ENCODE peak calls at places on chromosomes 1 and 21, in nine cellular contexts. M is activated T-helper 1 cell treated with anti-CD3 and anti-CD28 coated beads, Interleukin-2, amount 50 U/mL, for 16 hours; O is lung; J is EH; R is type B pancreatic cell; I is GM12891; T is mammary epithelial cell; E is CD8-positive, alpha-beta T cell; L is stomach. V is an unnamed sample.

GRCh38 chr1:223846668-223847007 is 891 bp upstream of the TP53BP2 start:
- DNase-seq in O (no peak), M (no peak), E (no peak), R (no peak), L (no peak), I (no peak), T (no peak), J (peak), V (no peak)

GRCh38 chr1:171803056-171803455 is 21.6 kb downstream of the METTL13 start:
- DNase-seq in O (no peak), I (no peak), E (no peak), T (no peak), M (no peak), R (no peak), L (no peak), J (peak), V (no peak)

GRCh38 chr1:165896277-165896676 is 68.9 kb downstream of the UCK2 start:
- DNase-seq in O (no peak), J (peak), M (no peak), L (no peak), E (no peak), R (no peak), I (no peak), T (peak), V (no peak)

GRCh38 chr1:68112835-68113243 is 62.4 kb upstream of the DIRAS3 start:
- DNase-seq in I (no peak), J (peak), M (no peak), T (peak), E (no peak), L (no peak), O (peak), R (no peak), V (no peak)

GRCh38 chr1:105544475-105544874 is 1512.0 kb upstream of the PRMT6 start:
- DNase-seq in R (no peak), O (no peak), E (no peak), T (peak), L (no peak), I (no peak), J (peak), M (no peak), V (no peak)

GRCh38 chr1:9872430-9873165 is 37.5 kb downstream of the CTNNBIP1 start:
- DNase-seq in J (no peak), I (no peak), O (no peak), L (no peak), R (no peak), M (no peak), T (no peak), E (no peak), V (no peak)

GRCh38 chr21:25752389-25752788 is 17.6 kb downstream of the GABPA start:
- DNase-seq in L (no peak), E (no peak), J (peak), T (no peak), M (no peak), R (no peak), I (no peak), O (no peak), V (no peak)

GRCh38 chr1:86774305-86775304 is 70.2 kb downstream of the SH3GLB1 start:
- DNase-seq in L (peak), M (no peak), I (no peak), O (peak), E (peak), T (peak), R (no peak), J (peak), V (no peak)

GRCh38 chr1:231934797-231935196 is 308.2 kb downstream of the DISC1 start:
- DNase-seq in T (peak), E (no peak), M (no peak), L (no peak), J (peak), I (no peak), O (no peak), R (no peak), V (no peak)

GRCh38 chr1:88104234-88104633 is 579.8 kb upstream of the PKN2 start:
- DNase-seq in R (no peak), I (no peak), O (no peak), L (no peak), T (no peak), M (no peak), E (no peak), J (no peak), V (no peak)

GRCh38 chr1:174230399-174230798 is 71.1 kb downstream of the RABGAP1L start:
- DNase-seq in T (no peak), L (no peak), I (no peak), O (no peak), R (no peak), J (peak), M (no peak), E (no peak), V (no peak)

GRCh38 chr1:72286401-72286800 is 4.1 kb upstream of the NEGR1 start:
- DNase-seq in T (no peak), R (no peak), E (no peak), M (no peak), J (peak), L (no peak), I (no peak), O (no peak), V (no peak)

GRCh38 chr1:227298532-227299174 is 19.6 kb downstream of the CDC42BPA start:
- DNase-seq in L (no peak), T (no peak), O (no peak), R (no peak), M (no peak), I (no peak), J (no peak), E (no peak), V (no peak)

GRCh38 chr21:35563885-35564451 is 496.4 kb downstream of the SETD4 start:
- DNase-seq in T (no peak), O (peak), I (no peak), E (no peak), J (peak), M (no peak), L (no peak), R (no peak), V (no peak)